ENCODE peak calls at places on chromosomes 16 and 17, in six cellular contexts. R, D, E, Y, A and H are unnamed samples.
A peak's percentile ranks its signal among the peaks of the same experiment; 100 is the strongest.

GRCh38 chr16:67959520-67959919 is 8.9 kb downstream of the SLC12A4 start:
- DNase-seq in R (no peak), D (peak; percentile 71), E (peak; percentile 83), Y (no peak), A (no peak), H (peak; percentile 68)

GRCh38 chr17:266701-267656 is 85.5 kb upstream of the DOC2B start:
- DNase-seq in R (no peak), D (peak; percentile 23), E (peak; percentile 65), Y (no peak), A (no peak), H (peak; percentile 18)

GRCh38 chr17:27456681-27457404 is 595 bp downstream of the KSR1 start:
- DNase-seq in R (no peak), D (peak; percentile 39), E (peak; percentile 71), Y (no peak), A (no peak), H (peak; percentile 36)

GRCh38 chr17:68849673-68850260 is 105.4 kb downstream of the ABCA8 start:
- DNase-seq in R (no peak), D (no peak), E (no peak), Y (no peak), A (no peak), H (no peak)

GRCh38 chr16:997440-998051 is 16.0 kb downstream of the SOX8 start:
- DNase-seq in R (peak; percentile 51), D (no peak), E (no peak), Y (no peak), A (no peak), H (peak; percentile 41)

GRCh38 chr16:54931041-54931756 is 534 bp downstream of the IRX5 start:
- DNase-seq in R (no peak), D (peak; percentile 34), E (no peak), Y (no peak), A (no peak), H (peak; percentile 35)

GRCh38 chr17:9292563-9292941 is 271.2 kb downstream of the NTN1 start:
- DNase-seq in R (no peak), D (no peak), E (peak; percentile 73), Y (no peak), A (no peak), H (no peak)

GRCh38 chr16:63735456-63735855 is 1386.4 kb downstream of the CDH11 start:
- DNase-seq in R (no peak), D (no peak), E (no peak), Y (no peak), A (no peak), H (no peak)

GRCh38 chr17:27956601-27957445 is 63.7 kb upstream of the LYRM9 start:
- DNase-seq in R (no peak), D (no peak), E (no peak), Y (no peak), A (no peak), H (no peak)

GRCh38 chr16:48113471-48113870 is 42.3 kb downstream of the ABCC12 start:
- DNase-seq in R (no peak), D (no peak), E (no peak), Y (no peak), A (no peak), H (no peak)

GRCh38 chr16:782766-783403 is 5.3 kb downstream of the RPUSD1 start:
- DNase-seq in R (no peak), D (no peak), E (no peak), Y (no peak), A (no peak), H (no peak)